ENCODE peak calls at places on chromosomes 2 and 18, in seven cellular contexts. K is foreskin fibroblast, R is AG10803, Y is breast epithelium, V is mammary epithelial cell, N is GM12865, J is GM23248. Q is an unnamed sample.

GRCh38 chr2:189854956-189855355 is 70.7 kb downstream of the PMS1 start:
- DNase-seq in J (peak), R (peak), V (no peak), N (no peak), Y (no peak), K (no peak), Q (no peak)

GRCh38 chr2:174544156-174544555 is 53.4 kb downstream of the WIPF1 start:
- DNase-seq in J (no peak), Y (no peak), K (no peak), N (no peak), R (no peak), V (peak), Q (no peak)

GRCh38 chr2:11503354-11503927 is 30.4 kb upstream of the GREB1 start:
- DNase-seq in N (no peak), K (no peak), Y (no peak), R (no peak), V (no peak), J (no peak), Q (no peak)

GRCh38 chr2:132623096-132623839 is 46.7 kb downstream of the LYPD1 start:
- DNase-seq in R (peak), K (peak), N (no peak), V (peak), J (peak), Y (no peak), Q (no peak)

GRCh38 chr2:219057709-219058540 is 2.8 kb downstream of the IHH start:
- DNase-seq in J (peak), R (peak), N (peak), Y (no peak), V (peak), K (peak), Q (no peak)

GRCh38 chr18:24080861-24081260 is 58.0 kb upstream of the CABYR start:
- DNase-seq in J (no peak), K (no peak), N (no peak), V (no peak), Y (no peak), R (no peak), Q (no peak)

GRCh38 chr2:61530365-61531148 is 7.6 kb downstream of the XPO1 start:
- DNase-seq in Y (no peak), J (no peak), R (no peak), V (no peak), N (no peak), K (no peak), Q (no peak)

GRCh38 chr2:96665083-96665569 is 22.6 kb downstream of the FER1L5 start:
- DNase-seq in J (peak), K (peak), N (no peak), R (peak), V (peak), Y (no peak), Q (peak)

GRCh38 chr18:74946646-74947045 is 262.3 kb downstream of the PTGR3 start:
- DNase-seq in Y (no peak), N (no peak), V (no peak), K (no peak), J (peak), R (no peak), Q (no peak)

GRCh38 chr2:50726186-50726585 is 305.7 kb downstream of the NRXN1 start:
- DNase-seq in V (no peak), N (no peak), Y (no peak), R (no peak), J (no peak), K (no peak), Q (no peak)

GRCh38 chr2:154963509-154963908 is 265.0 kb downstream of the KCNJ3 start:
- DNase-seq in J (no peak), K (no peak), N (no peak), Y (no peak), V (no peak), R (no peak), Q (no peak)

GRCh38 chr2:20185176-20186022 is 39.5 kb downstream of the SDC1 start:
- DNase-seq in K (no peak), R (no peak), V (no peak), N (no peak), Y (no peak), J (no peak), Q (peak)

GRCh38 chr2:190210471-190210870 is 109.2 kb downstream of the HIBCH start:
- DNase-seq in R (no peak), J (peak), Y (no peak), V (no peak), K (peak), N (no peak), Q (no peak)

GRCh38 chr2:3613524-3613905 is 18.6 kb downstream of the COLEC11 start:
- DNase-seq in V (no peak), K (no peak), R (no peak), J (no peak), N (no peak), Y (no peak), Q (no peak)

GRCh38 chr2:120245520-120245835 is 7.2 kb upstream of the RALB start:
- DNase-seq in V (no peak), N (no peak), J (no peak), K (no peak), Y (no peak), R (peak), Q (no peak)

GRCh38 chr18:35104391-35105051 is 63.3 kb downstream of the MAPRE2 start:
- DNase-seq in N (no peak), V (no peak), J (no peak), Y (no peak), R (no peak), K (no peak), Q (no peak)

GRCh38 chr2:172552547-172553291 is 3.2 kb upstream of the PDK1 start:
- DNase-seq in R (peak), K (peak), V (peak), Y (no peak), N (no peak), J (peak), Q (peak)

GRCh38 chr2:134398300-134398699 is 144.4 kb downstream of the MGAT5 start:
- DNase-seq in V (peak), Y (no peak), N (no peak), K (peak), J (peak), R (peak), Q (no peak)

GRCh38 chr2:95076705-95077520 is 44.7 kb downstream of the MRPS5 start:
- DNase-seq in Y (peak), R (peak), J (peak), N (peak), K (peak), V (peak), Q (no peak)

GRCh38 chr2:97926936-97927335 is 68.8 kb downstream of the TMEM131 start:
- DNase-seq in N (no peak), K (no peak), R (no peak), Y (no peak), J (no peak), V (no peak), Q (no peak)

GRCh38 chr2:97931851-97932211 is 63.9 kb downstream of the TMEM131 start:
- DNase-seq in R (no peak), J (no peak), K (no peak), V (no peak), Y (no peak), N (no peak), Q (no peak)

GRCh38 chr2:97928591-97928990 is 67.2 kb downstream of the TMEM131 start:
- DNase-seq in V (no peak), J (no peak), N (no peak), K (no peak), Y (no peak), R (no peak), Q (no peak)

GRCh38 chr2:97932975-97933662 is 62.6 kb downstream of the TMEM131 start:
- DNase-seq in K (no peak), V (no peak), N (peak), J (no peak), Y (no peak), R (no peak), Q (no peak)

GRCh38 chr2:97931118-97931850 is 64.5 kb downstream of the TMEM131 start:
- DNase-seq in V (no peak), K (no peak), R (no peak), Y (no peak), N (peak), J (no peak), Q (no peak)
- H3K4me3 ChIP-seq in V (no peak), K (no peak), R (no peak), Y (no peak), N (peak), J (no peak), Q (no peak)

GRCh38 chr2:45001629-45002385 is 7.4 kb downstream of the SIX2 start:
- DNase-seq in J (no peak), V (no peak), R (no peak), Y (no peak), N (no peak), K (no peak), Q (no peak)
- H3K4me3 ChIP-seq in J (peak), V (peak), R (peak), Y (peak), N (no peak), K (no peak), Q (no peak)

DNA sequence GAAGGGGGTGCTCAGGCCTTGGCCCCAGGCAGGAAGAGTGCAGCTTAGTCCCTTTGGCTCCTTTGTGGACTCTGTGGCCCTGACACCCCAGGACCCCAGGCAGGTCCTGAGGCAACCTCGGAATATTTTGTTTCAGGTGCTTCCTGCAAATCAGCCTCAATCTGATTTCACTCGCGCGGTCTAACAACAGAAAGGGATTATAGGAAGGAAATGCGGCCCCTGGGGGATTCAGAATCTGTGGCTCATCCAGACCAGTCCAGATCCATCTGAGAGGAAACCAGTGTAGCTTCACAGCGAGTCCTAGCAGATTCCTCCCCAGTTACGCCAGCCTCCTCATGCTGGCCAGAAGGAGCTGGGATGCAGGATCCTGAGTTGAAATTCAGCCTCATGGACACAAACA is 59.5 kb upstream of the YWHAQ start:
- DNase-seq in K (no peak), J (no peak), R (peak), N (peak), Y (no peak), V (peak), Q (no peak)
- H3K4me3 ChIP-seq in K (no peak), J (no peak), R (no peak), N (no peak), Y (no peak), V (no peak), Q (no peak)

DNA sequence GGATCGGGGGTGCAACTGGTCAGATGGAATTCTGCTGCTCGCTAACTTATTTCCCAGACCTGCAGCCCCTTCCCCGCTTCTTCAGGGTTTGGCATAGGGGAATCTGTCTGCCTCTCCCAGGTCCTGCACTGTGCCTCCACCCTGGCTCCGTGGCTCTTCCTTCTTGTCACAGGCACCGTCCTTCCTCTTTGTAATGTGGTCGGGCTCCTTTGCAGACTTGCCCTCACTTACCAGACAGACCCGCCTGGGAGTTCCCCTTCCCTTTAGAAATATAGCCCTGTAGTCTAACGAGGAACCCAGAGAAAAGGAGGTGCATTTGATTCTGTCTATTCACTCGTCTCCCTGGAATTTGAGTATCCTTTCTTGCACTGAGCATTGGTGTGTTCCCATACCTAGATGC is 63.9 kb upstream of the PAX8 start:
- DNase-seq in Y (no peak), R (no peak), J (no peak), V (no peak), N (no peak), K (no peak), Q (no peak)
- H3K4me3 ChIP-seq in Y (no peak), R (no peak), J (no peak), V (no peak), N (no peak), K (no peak), Q (no peak)

GRCh38 chr18:41262688-41263087 is 692.3 kb upstream of the PIK3C3 start:
- DNase-seq in R (no peak), N (no peak), K (no peak), J (no peak), Y (no peak), V (no peak), Q (no peak)
- H3K4me3 ChIP-seq in R (no peak), N (no peak), K (no peak), J (no peak), Y (no peak), V (no peak), Q (no peak)

GRCh38 chr18:3466051-3466450 is 16.1 kb downstream of the TGIF1 start:
- DNase-seq in Y (no peak), V (peak), K (peak), R (peak), N (no peak), J (peak), Q (peak)
- H3K4me3 ChIP-seq in Y (no peak), V (no peak), K (no peak), R (peak), N (no peak), J (peak), Q (no peak)

DNA sequence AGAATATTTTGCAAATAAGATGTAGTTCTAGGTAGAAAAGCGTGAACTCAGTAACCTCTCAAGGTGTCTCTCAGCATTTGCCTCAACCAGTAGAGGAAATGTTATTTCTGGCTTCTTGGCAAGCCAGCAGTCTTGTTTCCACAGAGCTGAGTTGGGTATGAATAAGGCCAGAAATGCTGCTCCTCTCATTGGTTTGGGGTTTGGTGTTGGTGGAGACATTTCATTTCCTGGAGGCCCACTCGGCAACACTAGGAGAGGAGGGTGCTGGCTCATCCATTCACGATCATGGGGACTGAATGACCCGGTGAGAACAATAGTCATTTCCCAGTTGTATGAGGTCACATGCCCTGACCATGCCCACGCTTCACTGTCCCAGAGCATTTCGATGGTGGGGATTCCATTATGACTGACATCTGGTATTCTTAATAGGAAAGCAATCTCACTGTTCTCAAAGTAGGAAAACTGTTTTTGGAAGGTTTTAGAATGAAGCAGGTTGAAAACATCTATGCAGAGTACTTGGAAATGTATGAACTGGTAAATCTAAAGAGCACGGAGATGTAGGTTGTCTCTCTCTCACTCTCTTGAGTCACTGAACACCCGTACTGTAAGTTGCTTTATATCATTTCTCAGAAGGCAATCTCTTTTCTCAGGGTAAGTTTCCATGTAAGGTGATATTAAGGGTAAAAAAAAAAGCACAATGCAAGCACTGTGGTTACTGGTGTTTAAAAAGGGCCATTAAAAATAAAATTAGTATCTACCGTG is 37.1 kb upstream of the CTLA4 start:
- DNase-seq in R (no peak), J (no peak), V (no peak), Y (no peak), N (no peak), K (no peak), Q (no peak)
- H3K4me3 ChIP-seq in R (no peak), J (no peak), V (no peak), Y (no peak), N (no peak), K (no peak), Q (no peak)